ENCODE peak calls at places on chromosomes 7 and 10, in seven cellular contexts. One of them, this sample, is unnamed.

GRCh38 chr7:80218723-80219122 is 84.1 kb downstream of the GNAI1 start:
- DNase-seq in T-helper 1 cell: peak
- DNase-seq in GM19239: no peak
- DNase-seq in SJSA1: no peak
- DNase-seq in T-helper 22 cell: no peak
- DNase-seq in T-helper 2 cell: no peak
- DNase-seq in skeletal muscle cell: peak
- DNase-seq in this sample: peak

GRCh38 chr10:132329565-132330485 is 2.2 kb upstream of the LRRC27 start:
- DNase-seq in T-helper 1 cell: peak
- DNase-seq in GM19239: no peak
- DNase-seq in SJSA1: peak
- DNase-seq in T-helper 22 cell: peak
- DNase-seq in T-helper 2 cell: no peak
- DNase-seq in skeletal muscle cell: no peak
- DNase-seq in this sample: no peak

GRCh38 chr10:33249659-33250058 is 84.8 kb downstream of the NRP1 start:
- DNase-seq in T-helper 1 cell: no peak
- DNase-seq in GM19239: no peak
- DNase-seq in SJSA1: no peak
- DNase-seq in T-helper 22 cell: no peak
- DNase-seq in T-helper 2 cell: no peak
- DNase-seq in skeletal muscle cell: no peak
- DNase-seq in this sample: no peak

GRCh38 chr7:38257350-38257677 is 16.1 kb downstream of the TARP start:
- DNase-seq in T-helper 1 cell: no peak
- DNase-seq in GM19239: no peak
- DNase-seq in SJSA1: no peak
- DNase-seq in T-helper 22 cell: no peak
- DNase-seq in T-helper 2 cell: no peak
- DNase-seq in skeletal muscle cell: no peak
- DNase-seq in this sample: no peak

GRCh38 chr10:35364808-35365207 is 28.5 kb downstream of the CCNY start:
- DNase-seq in T-helper 1 cell: no peak
- DNase-seq in GM19239: no peak
- DNase-seq in SJSA1: no peak
- DNase-seq in T-helper 22 cell: no peak
- DNase-seq in T-helper 2 cell: no peak
- DNase-seq in skeletal muscle cell: no peak
- DNase-seq in this sample: no peak

GRCh38 chr10:17425584-17426262 is 28.7 kb downstream of the ST8SIA6 start:
- DNase-seq in T-helper 1 cell: peak
- DNase-seq in GM19239: no peak
- DNase-seq in SJSA1: no peak
- DNase-seq in T-helper 22 cell: peak
- DNase-seq in T-helper 2 cell: peak
- DNase-seq in skeletal muscle cell: no peak
- DNase-seq in this sample: no peak

GRCh38 chr7:148204639-148205292 is 385.8 kb upstream of the C7orf33 start:
- DNase-seq in T-helper 1 cell: no peak
- DNase-seq in GM19239: no peak
- DNase-seq in SJSA1: no peak
- DNase-seq in T-helper 22 cell: no peak
- DNase-seq in T-helper 2 cell: no peak
- DNase-seq in skeletal muscle cell: no peak
- DNase-seq in this sample: no peak

GRCh38 chr7:74356589-74357315 is 67.5 kb downstream of the CLIP2 start:
- DNase-seq in T-helper 1 cell: no peak
- DNase-seq in GM19239: no peak
- DNase-seq in SJSA1: no peak
- DNase-seq in T-helper 22 cell: no peak
- DNase-seq in T-helper 2 cell: no peak
- DNase-seq in skeletal muscle cell: no peak
- DNase-seq in this sample: no peak

GRCh38 chr10:131087464-131088215 is 223.9 kb downstream of the TCERG1L start:
- DNase-seq in T-helper 1 cell: no peak
- DNase-seq in GM19239: no peak
- DNase-seq in SJSA1: no peak
- DNase-seq in T-helper 22 cell: no peak
- DNase-seq in T-helper 2 cell: no peak
- DNase-seq in skeletal muscle cell: no peak
- DNase-seq in this sample: no peak

GRCh38 chr7:79598351-79598750 is 144.9 kb upstream of the MAGI2 start:
- DNase-seq in T-helper 1 cell: no peak
- DNase-seq in GM19239: no peak
- DNase-seq in SJSA1: no peak
- DNase-seq in T-helper 22 cell: no peak
- DNase-seq in T-helper 2 cell: no peak
- DNase-seq in skeletal muscle cell: no peak
- DNase-seq in this sample: no peak

GRCh38 chr7:17444673-17445072 is 146.2 kb downstream of the AHR start:
- DNase-seq in T-helper 1 cell: no peak
- DNase-seq in GM19239: no peak
- DNase-seq in SJSA1: no peak
- DNase-seq in T-helper 22 cell: no peak
- DNase-seq in T-helper 2 cell: no peak
- DNase-seq in skeletal muscle cell: peak
- DNase-seq in this sample: no peak

GRCh38 chr10:18417950-18418527 is 233.3 kb downstream of the NSUN6 start:
- DNase-seq in T-helper 1 cell: no peak
- DNase-seq in GM19239: no peak
- DNase-seq in SJSA1: no peak
- DNase-seq in T-helper 22 cell: no peak
- DNase-seq in T-helper 2 cell: no peak
- DNase-seq in skeletal muscle cell: no peak
- DNase-seq in this sample: no peak

GRCh38 chr10:112565434-112566053 is 118.5 kb downstream of the VTI1A start:
- DNase-seq in T-helper 1 cell: peak
- DNase-seq in GM19239: peak
- DNase-seq in SJSA1: no peak
- DNase-seq in T-helper 22 cell: no peak
- DNase-seq in T-helper 2 cell: no peak
- DNase-seq in skeletal muscle cell: no peak
- DNase-seq in this sample: no peak

GRCh38 chr10:117718970-117719369 is 176.4 kb downstream of the EMX2 start:
- DNase-seq in T-helper 1 cell: no peak
- DNase-seq in GM19239: no peak
- DNase-seq in SJSA1: no peak
- DNase-seq in T-helper 22 cell: no peak
- DNase-seq in T-helper 2 cell: no peak
- DNase-seq in skeletal muscle cell: no peak
- DNase-seq in this sample: no peak

GRCh38 chr7:151626422-151627115 is 106.9 kb upstream of the RHEB start:
- DNase-seq in T-helper 1 cell: peak
- DNase-seq in GM19239: no peak
- DNase-seq in SJSA1: peak
- DNase-seq in T-helper 22 cell: no peak
- DNase-seq in T-helper 2 cell: no peak
- DNase-seq in skeletal muscle cell: no peak
- DNase-seq in this sample: no peak

GRCh38 chr7:93249749-93250148 is 17.6 kb downstream of the VPS50 start:
- DNase-seq in T-helper 1 cell: no peak
- DNase-seq in GM19239: no peak
- DNase-seq in SJSA1: no peak
- DNase-seq in T-helper 22 cell: no peak
- DNase-seq in T-helper 2 cell: no peak
- DNase-seq in skeletal muscle cell: no peak
- DNase-seq in this sample: no peak

GRCh38 chr7:31549621-31550020 is 35.7 kb downstream of the ITPRID1 start:
- DNase-seq in T-helper 1 cell: no peak
- DNase-seq in GM19239: no peak
- DNase-seq in SJSA1: no peak
- DNase-seq in T-helper 22 cell: no peak
- DNase-seq in T-helper 2 cell: no peak
- DNase-seq in skeletal muscle cell: no peak
- DNase-seq in this sample: no peak

GRCh38 chr10:52779541-52780390 is 7.2 kb upstream of the MBL2 start:
- DNase-seq in T-helper 1 cell: peak
- DNase-seq in GM19239: peak
- DNase-seq in SJSA1: peak
- DNase-seq in T-helper 22 cell: no peak
- DNase-seq in T-helper 2 cell: no peak
- DNase-seq in skeletal muscle cell: peak
- DNase-seq in this sample: peak

GRCh38 chr7:26198133-26198780 is 2.3 kb downstream of the HNRNPA2B1 start:
- DNase-seq in T-helper 1 cell: peak
- DNase-seq in GM19239: no peak
- DNase-seq in SJSA1: no peak
- DNase-seq in T-helper 22 cell: no peak
- DNase-seq in T-helper 2 cell: no peak
- DNase-seq in skeletal muscle cell: no peak
- DNase-seq in this sample: no peak

GRCh38 chr7:15457959-15458955 is 103.6 kb downstream of the AGMO start:
- DNase-seq in T-helper 1 cell: no peak
- DNase-seq in GM19239: no peak
- DNase-seq in SJSA1: no peak
- DNase-seq in T-helper 22 cell: no peak
- DNase-seq in T-helper 2 cell: no peak
- DNase-seq in skeletal muscle cell: no peak
- DNase-seq in this sample: no peak

GRCh38 chr10:124152139-124152780 is 58.9 kb upstream of the CHST15 start:
- DNase-seq in T-helper 1 cell: no peak
- DNase-seq in GM19239: no peak
- DNase-seq in SJSA1: peak
- DNase-seq in T-helper 22 cell: no peak
- DNase-seq in T-helper 2 cell: no peak
- DNase-seq in skeletal muscle cell: no peak
- DNase-seq in this sample: peak

GRCh38 chr10:77409697-77410471 is 227.7 kb downstream of the KCNMA1 start:
- DNase-seq in T-helper 1 cell: no peak
- DNase-seq in GM19239: no peak
- DNase-seq in SJSA1: peak
- DNase-seq in T-helper 22 cell: no peak
- DNase-seq in T-helper 2 cell: no peak
- DNase-seq in skeletal muscle cell: no peak
- DNase-seq in this sample: no peak

GRCh38 chr7:99244942-99245341 is 27.7 kb upstream of the MYH16 start:
- DNase-seq in T-helper 1 cell: no peak
- DNase-seq in GM19239: no peak
- DNase-seq in SJSA1: no peak
- DNase-seq in T-helper 22 cell: no peak
- DNase-seq in T-helper 2 cell: no peak
- DNase-seq in skeletal muscle cell: no peak
- DNase-seq in this sample: no peak

GRCh38 chr10:118564652-118565051 is 30.8 kb downstream of the PRLHR start:
- DNase-seq in T-helper 1 cell: no peak
- DNase-seq in GM19239: no peak
- DNase-seq in SJSA1: no peak
- DNase-seq in T-helper 22 cell: no peak
- DNase-seq in T-helper 2 cell: no peak
- DNase-seq in skeletal muscle cell: no peak
- DNase-seq in this sample: no peak

GRCh38 chr10:103181244-103181643 is 11.8 kb downstream of the NT5C2 start:
- DNase-seq in T-helper 1 cell: peak
- DNase-seq in GM19239: no peak
- DNase-seq in SJSA1: no peak
- DNase-seq in T-helper 22 cell: no peak
- DNase-seq in T-helper 2 cell: no peak
- DNase-seq in skeletal muscle cell: no peak
- DNase-seq in this sample: no peak

GRCh38 chr7:158535079-158535478 is 52.5 kb downstream of the PTPRN2 start:
- DNase-seq in T-helper 1 cell: no peak
- DNase-seq in GM19239: no peak
- DNase-seq in SJSA1: no peak
- DNase-seq in T-helper 22 cell: no peak
- DNase-seq in T-helper 2 cell: no peak
- DNase-seq in skeletal muscle cell: no peak
- DNase-seq in this sample: no peak

GRCh38 chr7:66333443-66333842 is 128.3 kb downstream of the TPST1 start:
- DNase-seq in T-helper 1 cell: no peak
- DNase-seq in GM19239: no peak
- DNase-seq in SJSA1: no peak
- DNase-seq in T-helper 22 cell: no peak
- DNase-seq in T-helper 2 cell: no peak
- DNase-seq in skeletal muscle cell: no peak
- DNase-seq in this sample: no peak

GRCh38 chr7:158759245-158759614 is 54.6 kb upstream of the NCAPG2 start:
- DNase-seq in T-helper 1 cell: no peak
- DNase-seq in GM19239: no peak
- DNase-seq in SJSA1: no peak
- DNase-seq in T-helper 22 cell: no peak
- DNase-seq in T-helper 2 cell: no peak
- DNase-seq in skeletal muscle cell: no peak
- DNase-seq in this sample: no peak

GRCh38 chr10:130135676-130136213 is 446 bp upstream of the GLRX3 start:
- DNase-seq in T-helper 1 cell: no peak
- DNase-seq in GM19239: no peak
- DNase-seq in SJSA1: no peak
- DNase-seq in T-helper 22 cell: no peak
- DNase-seq in T-helper 2 cell: no peak
- DNase-seq in skeletal muscle cell: no peak
- DNase-seq in this sample: no peak

GRCh38 chr10:126201603-126202002 is 186.7 kb downstream of the ADAM12 start:
- DNase-seq in T-helper 1 cell: no peak
- DNase-seq in GM19239: no peak
- DNase-seq in SJSA1: no peak
- DNase-seq in T-helper 22 cell: no peak
- DNase-seq in T-helper 2 cell: no peak
- DNase-seq in skeletal muscle cell: no peak
- DNase-seq in this sample: no peak

GRCh38 chr7:122166708-122167107 is 22.7 kb upstream of the AASS start:
- DNase-seq in T-helper 1 cell: no peak
- DNase-seq in GM19239: no peak
- DNase-seq in SJSA1: no peak
- DNase-seq in T-helper 22 cell: no peak
- DNase-seq in T-helper 2 cell: no peak
- DNase-seq in skeletal muscle cell: no peak
- DNase-seq in this sample: peak

GRCh38 chr10:59176241-59177030 is at the start of gene PHYHIPL:
- DNase-seq in T-helper 1 cell: no peak
- DNase-seq in GM19239: no peak
- DNase-seq in SJSA1: no peak
- DNase-seq in T-helper 22 cell: no peak
- DNase-seq in T-helper 2 cell: no peak
- DNase-seq in skeletal muscle cell: no peak
- DNase-seq in this sample: no peak

This sample was measured in HS-5.